ENCODE peak calls at places on chromosomes 6 and 20, in six cellular contexts. I is K562, H is HepG2, X is GM12878, L is GM12891, Y is H1. E is an unnamed sample.

GRCh38 chr6:144712541-144712940 is 427.4 kb downstream of the UTRN start:
- DNase-seq in I (no peak), H (no peak), X (no peak), L (no peak), Y (no peak), E (no peak)

GRCh38 chr6:105642708-105643107 is 239.8 kb upstream of the PREP start:
- DNase-seq in I (no peak), H (no peak), X (no peak), L (no peak), Y (no peak), E (no peak)

GRCh38 chr6:159151266-159151855 is 17.8 kb upstream of the FNDC1 start:
- DNase-seq in I (peak; percentile 72), H (peak; percentile 34), X (no peak), L (no peak), Y (no peak), E (no peak)

GRCh38 chr6:107314644-107315043 is 144.7 kb downstream of the PDSS2 start:
- DNase-seq in I (no peak), H (peak; percentile 87), X (no peak), L (no peak), Y (no peak), E (no peak)

GRCh38 chr20:38485041-38485440 is 12.4 kb downstream of the RALGAPB start:
- DNase-seq in I (no peak), H (no peak), X (no peak), L (no peak), Y (no peak), E (no peak)

GRCh38 chr20:34871966-34872603 is 571 bp downstream of the GGT7 start:
- DNase-seq in I (peak; percentile 12), H (no peak), X (no peak), L (no peak), Y (no peak), E (no peak)

GRCh38 chr20:48556956-48557355 is 270.8 kb downstream of the PREX1 start:
- DNase-seq in I (no peak), H (no peak), X (no peak), L (no peak), Y (no peak), E (no peak)

GRCh38 chr20:17665756-17666155 is 16.3 kb downstream of the RRBP1 start:
- DNase-seq in I (no peak), H (no peak), X (no peak), L (no peak), Y (no peak), E (no peak)

GRCh38 chr20:64003970-64004725 is 23.2 kb downstream of the PRPF6 start:
- DNase-seq in I (no peak), H (no peak), X (no peak), L (no peak), Y (no peak), E (no peak)

GRCh38 chr20:48294196-48294595 is 508.9 kb upstream of the SULF2 start:
- DNase-seq in I (no peak), H (no peak), X (no peak), L (no peak), Y (no peak), E (no peak)

GRCh38 chr6:13712485-13712990 is 903 bp upstream of the RANBP9 start:
- DNase-seq in I (no peak), H (no peak), X (no peak), L (no peak), Y (no peak), E (no peak)

GRCh38 chr6:13709698-13710551 is 1.7 kb downstream of the RANBP9 start:
- DNase-seq in I (peak; percentile 82), H (peak; percentile 54), X (no peak), L (no peak), Y (no peak), E (no peak)

GRCh38 chr6:13711726-13712484 is at the start of gene RANBP9:
- DNase-seq in I (peak; percentile 93), H (peak; percentile 84), X (peak; percentile 43), L (peak; percentile 77), Y (peak; percentile 87), E (peak; percentile 70)

GRCh38 chr6:13711384-13711725 is 280 bp downstream of the RANBP9 start:
- DNase-seq in I (no peak), H (no peak), X (no peak), L (no peak), Y (no peak), E (no peak)

GRCh38 chr6:13710552-13711383 is 867 bp downstream of the RANBP9 start:
- DNase-seq in I (peak; percentile 74), H (peak; percentile 67), X (no peak), L (peak; percentile 33), Y (peak; percentile 72), E (peak; percentile 27)
- TF ChIP-seq POLR2A in I (peak; percentile 55), H (peak; percentile 79), X (no peak), L (no peak), Y (no peak), E (no peak)

GRCh38 chr6:43481075-43481474 is 3.7 kb downstream of the TJAP1 start:
- DNase-seq in I (no peak), H (no peak), X (no peak), L (no peak), Y (no peak), E (no peak)

GRCh38 chr6:43476744-43477143 is 626 bp upstream of the TJAP1 start:
- DNase-seq in I (no peak), H (no peak), X (no peak), L (no peak), Y (no peak), E (no peak)

GRCh38 chr6:43478008-43478372 is 620 bp downstream of the TJAP1 start:
- DNase-seq in I (no peak), H (no peak), X (no peak), L (no peak), Y (no peak), E (no peak)

GRCh38 chr6:43475506-43475905 is 1.9 kb upstream of the TJAP1 start:
- DNase-seq in I (no peak), H (no peak), X (no peak), L (no peak), Y (no peak), E (no peak)

GRCh38 chr6:43477235-43478007 is at the start of gene TJAP1:
- DNase-seq in I (peak; percentile 95), H (peak; percentile 80), X (peak; percentile 36), L (peak; percentile 91), Y (peak; percentile 100), E (peak; percentile 96)
- TF ChIP-seq POLR2AphosphoS5 in I (peak; percentile 98), H (peak; percentile 96), X (peak; percentile 83), L (peak; percentile 83), Y (peak; percentile 96), E (peak; percentile 66)

GRCh38 chr6:127317275-127318128 is 25.9 kb downstream of the ECHDC1 start:
- DNase-seq in I (no peak), H (no peak), X (no peak), L (no peak), Y (no peak), E (no peak)

GRCh38 chr6:127319686-127320085 is 23.7 kb downstream of the ECHDC1 start:
- DNase-seq in I (no peak), H (no peak), X (no peak), L (no peak), Y (no peak), E (no peak)
- TF ChIP-seq TAF1 in I (no peak), H (no peak), X (no peak), L (no peak), Y (no peak), E (no peak)

GRCh38 chr6:87319271-87319987 is 3.0 kb upstream of the SMIM8 start:
- DNase-seq in I (no peak), H (no peak), X (no peak), L (no peak), Y (no peak), E (no peak)

GRCh38 chr6:87322304-87323212 is at the start of gene SMIM8:
- DNase-seq in I (peak; percentile 92), H (peak; percentile 73), X (peak; percentile 24), L (peak; percentile 90), Y (peak; percentile 97), E (peak; percentile 86)
- TF ChIP-seq POLR2A in I (peak; percentile 93), H (peak; percentile 81), X (peak; percentile 88), L (peak; percentile 72), Y (peak; percentile 87), E (peak; percentile 79)

GRCh38 chr20:5557123-5557522 is 193.1 kb upstream of the SHLD1 start:
- DNase-seq in I (peak; percentile 43), H (peak; percentile 61), X (peak; percentile 15), L (peak; percentile 17), Y (peak; percentile 75), E (peak; percentile 21)
- TF ChIP-seq POLR2AphosphoS5 in I (no peak), H (no peak), X (peak; percentile 55), L (no peak), Y (no peak), E (no peak)

E was measured in GM12892.